ENCODE peak calls at places on chromosomes 4 and X, in ten cellular contexts. C, F, P, O, S, T, Y, U, X and J are unnamed samples.

GRCh38 chrX:95076449-95076848 is 1402.4 kb downstream of the FAM133A start:
- DNase-seq in C (no peak), F (peak), P (peak), O (peak), S (no peak), T (peak), Y (peak), U (peak), X (peak), J (peak)

GRCh38 chr4:27267435-27268355 is 407.1 kb downstream of the STIM2 start:
- DNase-seq in C (no peak), F (no peak), P (no peak), O (no peak), S (no peak), T (peak), Y (no peak), U (no peak), X (no peak), J (no peak)

GRCh38 chr4:1628892-1629703 is 55.0 kb downstream of the FAM53A start:
- DNase-seq in C (no peak), F (peak), P (peak), O (peak), S (peak), T (peak), Y (peak), U (peak), X (peak), J (peak)

GRCh38 chr4:173346074-173346473 is 11.9 kb upstream of the HMGB2 start:
- DNase-seq in C (peak), F (no peak), P (peak), O (peak), S (no peak), T (peak), Y (no peak), U (peak), X (peak), J (peak)

GRCh38 chrX:7054219-7055206 is 93.0 kb upstream of the STS start:
- DNase-seq in C (no peak), F (no peak), P (no peak), O (no peak), S (no peak), T (no peak), Y (no peak), U (no peak), X (peak), J (no peak)

GRCh38 chr4:86970447-86971354 is 35.9 kb downstream of the AFF1 start:
- DNase-seq in C (no peak), F (peak), P (no peak), O (no peak), S (no peak), T (no peak), Y (no peak), U (no peak), X (no peak), J (no peak)

GRCh38 chrX:109352121-109352556 is 129.7 kb downstream of the GUCY2F start:
- DNase-seq in C (no peak), F (no peak), P (no peak), O (peak), S (peak), T (peak), Y (no peak), U (peak), X (peak), J (peak)

GRCh38 chrX:48558270-48558669 is 16.0 kb upstream of the RBM3 start:
- DNase-seq in C (peak), F (no peak), P (peak), O (peak), S (no peak), T (peak), Y (no peak), U (peak), X (peak), J (peak)

GRCh38 chr4:1584498-1584897 is 99.6 kb downstream of the FAM53A start:
- DNase-seq in C (no peak), F (no peak), P (no peak), O (no peak), S (peak), T (no peak), Y (no peak), U (no peak), X (no peak), J (no peak)

GRCh38 chr4:8100696-8101095 is 57.9 kb downstream of the ABLIM2 start:
- DNase-seq in C (no peak), F (no peak), P (no peak), O (peak), S (no peak), T (peak), Y (no peak), U (peak), X (peak), J (no peak)

GRCh38 chrX:148872153-148872540 is 371.7 kb downstream of the AFF2 start:
- DNase-seq in C (no peak), F (no peak), P (no peak), O (no peak), S (no peak), T (peak), Y (no peak), U (peak), X (no peak), J (no peak)

GRCh38 chrX:9495496-9495895 is 30.6 kb downstream of the TBL1X start:
- DNase-seq in C (no peak), F (no peak), P (no peak), O (no peak), S (no peak), T (no peak), Y (no peak), U (no peak), X (no peak), J (no peak)

GRCh38 chr4:1983846-1984405 is 24.8 kb downstream of the NELFA start:
- DNase-seq in C (no peak), F (no peak), P (no peak), O (peak), S (no peak), T (no peak), Y (no peak), U (peak), X (no peak), J (peak)

GRCh38 chr4:171117457-171117856 is 695.7 kb upstream of the GALNTL6 start:
- DNase-seq in C (no peak), F (no peak), P (no peak), O (no peak), S (no peak), T (no peak), Y (no peak), U (no peak), X (peak), J (no peak)

GRCh38 chr4:98890698-98891097 is 38.2 kb downstream of the EIF4E start:
- DNase-seq in C (peak), F (no peak), P (no peak), O (peak), S (no peak), T (no peak), Y (no peak), U (peak), X (peak), J (peak)

GRCh38 chr4:33780952-33781655 is 2463.2 kb downstream of the ARAP2 start:
- DNase-seq in C (peak), F (no peak), P (peak), O (peak), S (no peak), T (peak), Y (no peak), U (peak), X (peak), J (peak)

GRCh38 chr4:86306816-86307215 is 53.0 kb downstream of the MAPK10 start:
- DNase-seq in C (peak), F (no peak), P (peak), O (peak), S (no peak), T (peak), Y (no peak), U (peak), X (peak), J (peak)

GRCh38 chr4:159010563-159011260 is 92.2 kb upstream of the RAPGEF2 start:
- DNase-seq in C (peak), F (no peak), P (peak), O (peak), S (peak), T (peak), Y (no peak), U (peak), X (peak), J (peak)

GRCh38 chr4:70196855-70197254 is 1.3 kb downstream of the ODAM start:
- DNase-seq in C (no peak), F (no peak), P (no peak), O (no peak), S (no peak), T (no peak), Y (no peak), U (no peak), X (no peak), J (no peak)

GRCh38 chrX:6793000-6793399 is 258.1 kb upstream of the VCX3A start:
- DNase-seq in C (no peak), F (no peak), P (no peak), O (no peak), S (no peak), T (no peak), Y (no peak), U (no peak), X (no peak), J (no peak)

GRCh38 chr4:148881860-148882643 is 439.8 kb upstream of the NR3C2 start:
- DNase-seq in C (no peak), F (peak), P (no peak), O (no peak), S (no peak), T (no peak), Y (no peak), U (no peak), X (no peak), J (no peak)

GRCh38 chr4:137420901-137421384 is 111.4 kb downstream of the PCDH18 start:
- DNase-seq in C (no peak), F (no peak), P (no peak), O (no peak), S (no peak), T (no peak), Y (no peak), U (no peak), X (no peak), J (no peak)

GRCh38 chr4:123488916-123489315 is 92.3 kb downstream of the SPRY1 start:
- DNase-seq in C (peak), F (no peak), P (peak), O (peak), S (no peak), T (peak), Y (peak), U (peak), X (peak), J (peak)

GRCh38 chrX:45479196-45479834 is 278.6 kb upstream of the DIPK2B start:
- DNase-seq in C (peak), F (no peak), P (peak), O (peak), S (no peak), T (peak), Y (no peak), U (peak), X (peak), J (peak)

GRCh38 chrX:134512566-134512965 is 52.6 kb downstream of the HPRT1 start:
- DNase-seq in C (peak), F (no peak), P (peak), O (peak), S (no peak), T (peak), Y (no peak), U (peak), X (peak), J (peak)

GRCh38 chrX:124086411-124086810 is 124.9 kb downstream of the STAG2 start:
- DNase-seq in C (no peak), F (no peak), P (no peak), O (no peak), S (no peak), T (no peak), Y (no peak), U (no peak), X (no peak), J (no peak)

GRCh38 chr4:54104907-54105306 is 4.9 kb downstream of the GSX2 start:
- DNase-seq in C (no peak), F (no peak), P (no peak), O (no peak), S (no peak), T (no peak), Y (no peak), U (no peak), X (no peak), J (no peak)

GRCh38 chr4:176123710-176124407 is 58.2 kb downstream of the WDR17 start:
- DNase-seq in C (peak), F (peak), P (no peak), O (peak), S (no peak), T (peak), Y (peak), U (peak), X (peak), J (peak)

GRCh38 chr4:108270466-108271450 is 102.0 kb upstream of the LEF1 start:
- DNase-seq in C (peak), F (no peak), P (peak), O (peak), S (no peak), T (peak), Y (peak), U (peak), X (peak), J (peak)

GRCh38 chr4:138668309-138668708 is 347.3 kb upstream of the NOCT start:
- DNase-seq in C (no peak), F (no peak), P (no peak), O (no peak), S (no peak), T (no peak), Y (no peak), U (no peak), X (no peak), J (no peak)

GRCh38 chr4:84952004-84952403 is 14.5 kb downstream of the WDFY3 start:
- DNase-seq in C (peak), F (no peak), P (peak), O (peak), S (no peak), T (peak), Y (no peak), U (peak), X (peak), J (peak)

GRCh38 chr4:7772708-7773385 is 166.8 kb downstream of the AFAP1 start:
- DNase-seq in C (no peak), F (no peak), P (no peak), O (peak), S (no peak), T (no peak), Y (no peak), U (peak), X (no peak), J (no peak)

GRCh38 chr4:3354455-3354811 is 61.6 kb downstream of the RGS12 start:
- DNase-seq in C (no peak), F (no peak), P (no peak), O (no peak), S (no peak), T (no peak), Y (no peak), U (no peak), X (no peak), J (no peak)

GRCh38 chr4:3352918-3353594 is 60.2 kb downstream of the RGS12 start:
- DNase-seq in C (no peak), F (no peak), P (no peak), O (no peak), S (no peak), T (no peak), Y (no peak), U (no peak), X (no peak), J (no peak)

GRCh38 chr4:3353747-3354454 is 61.1 kb downstream of the RGS12 start:
- DNase-seq in C (no peak), F (no peak), P (no peak), O (no peak), S (no peak), T (no peak), Y (no peak), U (no peak), X (no peak), J (no peak)

GRCh38 chr4:3352505-3352904 is 59.7 kb downstream of the RGS12 start:
- DNase-seq in C (no peak), F (no peak), P (no peak), O (no peak), S (no peak), T (no peak), Y (no peak), U (no peak), X (no peak), J (no peak)

DNA sequence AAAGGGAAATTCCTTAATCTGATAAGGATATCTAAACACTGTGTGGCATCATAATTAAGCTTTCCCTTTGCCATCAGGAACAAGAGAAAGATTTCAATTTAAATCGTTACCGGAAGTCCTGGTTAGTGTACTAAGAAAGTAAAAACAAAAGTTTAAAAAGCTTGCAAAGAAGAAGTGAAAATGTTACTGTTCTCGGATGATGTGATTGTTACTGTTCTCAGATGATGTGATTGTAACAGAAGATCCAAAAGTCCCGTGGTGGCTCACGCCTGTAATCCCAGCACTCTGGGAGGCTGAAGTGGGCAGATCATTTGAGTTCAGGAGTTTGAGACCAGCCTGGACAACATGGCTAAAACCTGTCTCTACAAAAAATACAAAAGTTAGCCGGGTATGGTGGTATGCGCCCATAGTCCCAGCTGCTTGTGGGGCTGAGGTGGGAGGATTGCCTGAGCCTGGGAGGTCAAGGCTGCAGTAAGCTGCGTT is 62.5 kb downstream of the RGS12 start:
- DNase-seq in C (no peak), F (no peak), P (no peak), O (no peak), S (no peak), T (no peak), Y (peak), U (no peak), X (no peak), J (no peak)
- H3K4me3 ChIP-seq in C (no peak), F (no peak), P (no peak), O (no peak), S (no peak), T (no peak), Y (no peak), U (no peak), X (no peak), J (no peak)

GRCh38 chrX:51742586-51742985 is 656 bp upstream of the GSPT2 start:
- DNase-seq in C (no peak), F (peak), P (no peak), O (no peak), S (no peak), T (no peak), Y (no peak), U (no peak), X (no peak), J (no peak)
- H3K4me3 ChIP-seq in C (no peak), F (peak), P (no peak), O (no peak), S (peak), T (peak), Y (peak), U (peak), X (no peak), J (peak)

GRCh38 chr4:152613841-152614240 is 66.0 kb downstream of the TMEM154 start:
- DNase-seq in C (no peak), F (no peak), P (no peak), O (no peak), S (no peak), T (no peak), Y (no peak), U (no peak), X (no peak), J (no peak)
- H3K4me3 ChIP-seq in C (no peak), F (no peak), P (no peak), O (no peak), S (no peak), T (no peak), Y (no peak), U (no peak), X (no peak), J (no peak)

GRCh38 chr4:186840771-186841301 is 117.2 kb upstream of the FAT1 start:
- DNase-seq in C (no peak), F (no peak), P (no peak), O (no peak), S (no peak), T (peak), Y (no peak), U (no peak), X (no peak), J (no peak)

GRCh38 chr4:186848437-186848836 is 124.8 kb upstream of the FAT1 start:
- DNase-seq in C (no peak), F (no peak), P (no peak), O (no peak), S (no peak), T (no peak), Y (no peak), U (no peak), X (no peak), J (no peak)

GRCh38 chr4:186844059-186844681 is 120.5 kb upstream of the FAT1 start:
- DNase-seq in C (peak), F (peak), P (peak), O (peak), S (no peak), T (peak), Y (no peak), U (peak), X (peak), J (peak)

GRCh38 chr4:186846426-186846825 is 122.8 kb upstream of the FAT1 start:
- DNase-seq in C (no peak), F (no peak), P (peak), O (no peak), S (no peak), T (no peak), Y (no peak), U (no peak), X (peak), J (no peak)

DNA sequence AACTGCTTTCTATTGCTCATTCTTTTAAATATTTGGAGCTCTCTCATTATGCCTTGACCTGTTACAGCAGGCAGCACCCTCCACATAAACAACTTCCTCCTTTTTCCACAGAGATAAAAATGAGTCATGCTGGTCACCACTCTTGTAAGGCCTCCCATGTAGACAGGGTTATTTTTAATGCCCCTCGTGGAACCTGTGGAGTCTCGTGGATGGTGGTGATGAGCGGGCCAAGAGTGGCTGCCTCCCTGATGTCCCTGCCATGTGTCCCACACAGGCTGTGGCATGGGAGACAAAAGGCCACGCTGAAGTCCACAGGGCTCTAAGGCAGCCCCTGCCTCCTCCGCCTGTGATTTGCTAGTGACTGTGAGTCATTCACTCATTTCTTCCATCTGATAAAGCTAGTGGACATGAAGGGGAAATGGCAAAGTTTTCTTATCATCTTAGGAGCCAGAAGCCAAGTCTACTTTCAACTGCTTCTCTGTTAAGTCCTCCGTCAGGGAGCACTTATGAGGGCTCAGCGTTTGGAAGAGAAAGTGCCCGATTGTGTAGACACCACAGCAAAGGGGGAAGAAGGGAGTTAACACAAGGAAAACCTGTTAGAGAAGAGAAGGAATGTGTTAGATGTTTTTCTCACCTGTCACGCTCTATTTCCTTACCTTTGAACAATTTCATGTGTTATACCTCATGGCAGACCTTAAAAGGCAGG is 121.6 kb upstream of the FAT1 start:
- DNase-seq in C (peak), F (no peak), P (peak), O (peak), S (no peak), T (peak), Y (no peak), U (peak), X (peak), J (peak)
- H3K4me3 ChIP-seq in C (no peak), F (no peak), P (no peak), O (no peak), S (no peak), T (peak), Y (no peak), U (no peak), X (no peak), J (no peak)

GRCh38 chrX:86148024-86148511 is at the start of gene DACH2:
- DNase-seq in C (peak), F (peak), P (peak), O (peak), S (peak), T (peak), Y (peak), U (peak), X (peak), J (peak)
- H3K4me3 ChIP-seq in C (peak), F (peak), P (peak), O (peak), S (peak), T (peak), Y (peak), U (peak), X (peak), J (peak)

GRCh38 chrX:30309139-30309571 is at the start of gene NR0B1:
- DNase-seq in C (no peak), F (peak), P (no peak), O (peak), S (no peak), T (peak), Y (no peak), U (no peak), X (no peak), J (no peak)
- H3K4me3 ChIP-seq in C (peak), F (peak), P (no peak), O (peak), S (no peak), T (peak), Y (no peak), U (no peak), X (peak), J (peak)

GRCh38 chr4:184283659-184284335 is 66.1 kb upstream of the ENPP6 start:
- DNase-seq in C (no peak), F (no peak), P (no peak), O (no peak), S (no peak), T (no peak), Y (peak), U (no peak), X (no peak), J (no peak)
- H3K4me3 ChIP-seq in C (no peak), F (no peak), P (no peak), O (no peak), S (peak), T (no peak), Y (peak), U (no peak), X (no peak), J (no peak)